ENCODE peak calls at places on chromosomes 2 and 18, in seven cellular contexts. A is glutamatergic neuron, S is prostate gland, L is HCT116, X is fibroblast of pulmonary artery, W is HL-60, P is psoas muscle. O is an unnamed sample.

GRCh38 chr2:129443235-129443884 is 536.1 kb upstream of the RAB6C start:
- DNase-seq in A (no peak), S (no peak), L (peak; percentile 60), X (no peak), W (peak; percentile 6), P (no peak), O (no peak)

GRCh38 chr2:216319771-216320170 is 52.5 kb downstream of the MARCHF4 start:
- DNase-seq in A (no peak), S (no peak), L (no peak), X (peak; percentile 17), W (no peak), P (no peak), O (no peak)

GRCh38 chr2:8345200-8345599 is 336.7 kb upstream of the ID2 start:
- DNase-seq in A (no peak), S (no peak), L (no peak), X (no peak), W (no peak), P (no peak), O (no peak)

GRCh38 chr2:61887684-61888303 is 662 bp downstream of the CCT4 start:
- DNase-seq in A (no peak), S (no peak), L (no peak), X (peak; percentile 53), W (peak; percentile 22), P (no peak), O (no peak)

GRCh38 chr2:141109633-141110032 is 1021.2 kb downstream of the LRP1B start:
- DNase-seq in A (no peak), S (no peak), L (no peak), X (peak; percentile 5), W (no peak), P (no peak), O (no peak)

GRCh38 chr2:95025406-95026319 is at the start of gene MAL:
- DNase-seq in A (peak; percentile 71), S (no peak), L (no peak), X (no peak), W (no peak), P (no peak), O (peak; percentile 39)

GRCh38 chr2:8030694-8031303 is 651.1 kb upstream of the ID2 start:
- DNase-seq in A (no peak), S (no peak), L (no peak), X (no peak), W (no peak), P (no peak), O (no peak)

GRCh38 chr2:191926671-191927070 is 79.8 kb upstream of the CAVIN2 start:
- DNase-seq in A (no peak), S (no peak), L (no peak), X (no peak), W (no peak), P (no peak), O (no peak)

GRCh38 chr18:564708-565561 is 15.2 kb upstream of the CETN1 start:
- DNase-seq in A (no peak), S (no peak), L (no peak), X (peak; percentile 44), W (no peak), P (no peak), O (no peak)

GRCh38 chr2:29202819-29203495 is 87.7 kb downstream of the CLIP4 start:
- DNase-seq in A (no peak), S (no peak), L (no peak), X (no peak), W (no peak), P (no peak), O (no peak)

GRCh38 chr2:29209551-29209950 is 94.3 kb downstream of the CLIP4 start:
- DNase-seq in A (no peak), S (no peak), L (no peak), X (no peak), W (no peak), P (no peak), O (no peak)

GRCh38 chr2:29207352-29207751 is 92.1 kb downstream of the CLIP4 start:
- DNase-seq in A (no peak), S (no peak), L (no peak), X (no peak), W (no peak), P (no peak), O (no peak)

GRCh38 chr2:29201979-29202378 is 86.8 kb downstream of the CLIP4 start:
- DNase-seq in A (no peak), S (no peak), L (no peak), X (no peak), W (no peak), P (no peak), O (no peak)

DNA sequence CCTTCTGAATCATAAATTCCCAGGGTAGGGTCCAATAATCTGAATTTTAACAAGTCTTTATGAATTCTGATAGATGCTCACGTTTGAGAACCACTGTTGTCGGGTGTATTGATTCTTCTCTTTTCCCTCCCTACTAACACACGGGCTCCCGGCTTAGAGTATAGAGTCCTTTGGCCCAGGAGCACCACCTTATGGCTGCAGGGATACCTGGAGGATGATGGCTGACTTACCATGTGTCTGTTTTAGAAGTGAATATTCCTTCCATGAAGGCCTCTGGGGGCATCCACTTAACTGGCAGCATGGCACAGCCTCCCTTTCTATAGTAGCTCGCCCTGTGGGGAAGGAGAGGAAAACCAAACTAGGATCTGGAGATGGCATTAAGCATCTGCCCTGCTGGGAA is 91.7 kb downstream of the CLIP4 start:
- DNase-seq in A (no peak), S (no peak), L (no peak), X (no peak), W (no peak), P (no peak), O (no peak)
- TF ChIP-seq CTCF in A (no peak), S (no peak), L (no peak), X (no peak), W (no peak), P (no peak), O (no peak)

DNA sequence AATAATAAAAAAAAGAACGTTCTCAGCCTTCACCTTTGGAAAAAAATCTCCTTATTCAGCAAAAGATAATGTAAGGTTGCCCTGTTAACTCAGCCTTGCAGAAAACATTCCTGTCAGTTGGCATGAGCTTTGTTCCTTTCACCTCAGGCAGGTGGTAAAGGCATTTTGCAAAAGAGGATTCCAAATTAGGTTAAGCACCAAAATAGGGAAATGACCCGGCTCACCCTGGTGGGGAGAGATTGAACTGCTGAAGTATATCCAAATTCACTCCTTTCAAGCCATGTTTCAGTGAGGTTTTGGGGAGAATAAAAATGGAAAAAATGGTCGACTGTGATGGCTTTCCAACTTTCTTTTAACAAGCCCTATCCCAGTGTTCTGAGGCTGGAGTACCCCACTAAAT is 1988.8 kb upstream of the PIK3C3 start:
- DNase-seq in A (no peak), S (no peak), L (no peak), X (no peak), W (no peak), P (no peak), O (no peak)
- TF ChIP-seq CTCF in A (peak; percentile 64), S (no peak), L (peak; percentile 25), X (peak; percentile 23), W (peak; percentile 5), P (no peak), O (peak; percentile 79)

GRCh38 chr18:33606621-33607020 is 28.6 kb downstream of the ASXL3 start:
- DNase-seq in A (no peak), S (no peak), L (no peak), X (no peak), W (no peak), P (no peak), O (no peak)
- TF ChIP-seq CTCF in A (no peak), S (no peak), L (no peak), X (no peak), W (no peak), P (no peak), O (no peak)

GRCh38 chr2:112957511-112957910 is 20.3 kb upstream of the IL36G start:
- DNase-seq in A (no peak), S (no peak), L (no peak), X (no peak), W (no peak), P (no peak), O (no peak)

GRCh38 chr2:112958428-112959108 is 19.2 kb upstream of the IL36G start:
- DNase-seq in A (peak; percentile 25), S (peak; percentile 16), L (peak; percentile 41), X (peak; percentile 78), W (peak; percentile 64), P (no peak), O (peak; percentile 40)

GRCh38 chr2:112959109-112959591 is 18.7 kb upstream of the IL36G start:
- DNase-seq in A (peak; percentile 51), S (no peak), L (no peak), X (peak; percentile 16), W (peak; percentile 13), P (no peak), O (peak; percentile 9)

GRCh38 chr2:112962308-112963175 is 15.3 kb upstream of the IL36G start:
- DNase-seq in A (no peak), S (no peak), L (no peak), X (no peak), W (no peak), P (no peak), O (no peak)

GRCh38 chr2:112960230-112960825 is 17.5 kb upstream of the IL36G start:
- DNase-seq in A (no peak), S (no peak), L (no peak), X (no peak), W (no peak), P (no peak), O (no peak)
- TF ChIP-seq CTCF in A (no peak), S (no peak), L (peak; percentile 22), X (peak; percentile 7), W (no peak), P (no peak), O (no peak)

GRCh38 chr2:207265363-207265762 is 99.6 kb upstream of the KLF7 start:
- DNase-seq in A (no peak), S (no peak), L (no peak), X (no peak), W (no peak), P (no peak), O (no peak)

GRCh38 chr2:207265849-207266248 is 100.1 kb upstream of the KLF7 start:
- DNase-seq in A (no peak), S (no peak), L (no peak), X (no peak), W (peak; percentile 58), P (no peak), O (no peak)

GRCh38 chr2:207260021-207260420 is 94.3 kb upstream of the KLF7 start:
- DNase-seq in A (no peak), S (no peak), L (no peak), X (no peak), W (no peak), P (no peak), O (no peak)

GRCh38 chr2:207260947-207261346 is 95.2 kb upstream of the KLF7 start:
- DNase-seq in A (no peak), S (no peak), L (no peak), X (no peak), W (no peak), P (no peak), O (no peak)

GRCh38 chr2:207264310-207264709 is 98.6 kb upstream of the KLF7 start:
- DNase-seq in A (no peak), S (no peak), L (no peak), X (no peak), W (no peak), P (no peak), O (no peak)
- TF ChIP-seq CTCF in A (no peak), S (no peak), L (no peak), X (no peak), W (no peak), P (no peak), O (no peak)